ENCODE peak calls at places on chromosome 14, in four cellular contexts. E, N, P and I are unnamed samples.
A peak's percentile ranks its signal among the peaks of the same experiment; 100 is the strongest.

GRCh38 chr14:72737560-72737943 is 156.3 kb downstream of the DPF3 start:
- DNase-seq in N (no peak), P (no peak), E (no peak), I (no peak)

GRCh38 chr14:94706132-94706531 is 63.8 kb downstream of the GSC start:
- DNase-seq in P (no peak), E (no peak), N (no peak), I (no peak)

GRCh38 chr14:67557656-67558055 is 24.6 kb downstream of the PLEKHH1 start:
- DNase-seq in E (no peak), N (no peak), P (no peak), I (no peak)

GRCh38 chr14:61051046-61051445 is 70.0 kb downstream of the SLC38A6 start:
- DNase-seq in E (peak; percentile 11), P (peak; percentile 74), N (no peak), I (no peak)

GRCh38 chr14:56136571-56137498 is 18.6 kb downstream of the PELI2 start:
- DNase-seq in P (peak; percentile 72), N (no peak), E (no peak), I (no peak)

GRCh38 chr14:56173360-56173922 is 55.2 kb downstream of the PELI2 start:
- DNase-seq in N (no peak), E (no peak), P (no peak), I (no peak)

GRCh38 chr14:52363969-52364368 is 49.9 kb downstream of the PTGER2 start:
- DNase-seq in N (no peak), P (no peak), E (no peak), I (no peak)

GRCh38 chr14:93328546-93328945 is 4.3 kb downstream of the BTBD7 start:
- DNase-seq in E (no peak), N (no peak), P (no peak), I (no peak)

GRCh38 chr14:31880935-31881334 is 196.2 kb upstream of the ARHGAP5 start:
- DNase-seq in E (no peak), N (no peak), P (peak; percentile 90), I (no peak)

GRCh38 chr14:91041450-91041849 is 19.0 kb downstream of the RPS6KA5 start:
- DNase-seq in E (no peak), N (no peak), P (no peak), I (no peak)

GRCh38 chr14:94918896-94919295 is 149.0 kb upstream of the GSC start:
- DNase-seq in N (no peak), P (no peak), E (no peak), I (no peak)

GRCh38 chr14:89245802-89246201 is 171.2 kb downstream of the FOXN3 start:
- DNase-seq in N (no peak), P (no peak), E (no peak), I (no peak)

GRCh38 chr14:65776193-65776592 is 363.7 kb downstream of the FUT8 start:
- DNase-seq in P (peak; percentile 4), N (no peak), E (no peak), I (no peak)

GRCh38 chr14:75279153-75279738 is 618 bp downstream of the FOS start:
- DNase-seq in P (peak; percentile 70), E (peak; percentile 61), N (peak; percentile 79), I (no peak)

GRCh38 chr14:72924332-72924731 is 1.9 kb upstream of the DCAF4 start:
- DNase-seq in P (no peak), E (no peak), N (no peak), I (no peak)

GRCh38 chr14:23435540-23436326 is at the start of gene MYH7:
- DNase-seq in N (no peak), P (no peak), E (peak; percentile 39), I (no peak)

GRCh38 chr14:58104808-58105207 is 47.2 kb downstream of the ARMH4 start:
- DNase-seq in N (no peak), P (peak; percentile 35), E (no peak), I (no peak)

GRCh38 chr14:40362856-40363255 is 930.6 kb upstream of the FBXO33 start:
- DNase-seq in E (peak; percentile 25), N (no peak), P (no peak), I (no peak)

GRCh38 chr14:72492196-72492595 is 401.7 kb downstream of the DPF3 start:
- DNase-seq in E (no peak), N (no peak), P (no peak), I (no peak)

GRCh38 chr14:81831128-81831815 is 297.6 kb upstream of the SEL1L start:
- DNase-seq in N (no peak), P (peak; percentile 0), E (peak; percentile 15), I (peak; percentile 4)

GRCh38 chr14:65255583-65256443 is 153.5 kb upstream of the MAX start:
- DNase-seq in N (peak; percentile 35), P (no peak), E (peak; percentile 63), I (no peak)

GRCh38 chr14:33357225-33358010 is 418.7 kb downstream of the NPAS3 start:
- DNase-seq in E (no peak), N (no peak), P (no peak), I (no peak)

GRCh38 chr14:83342590-83342989 is 1808.9 kb upstream of the SEL1L start:
- DNase-seq in E (no peak), P (no peak), N (no peak), I (peak; percentile 27)

GRCh38 chr14:90815817-90816662 is at the start of gene TTC7B:
- DNase-seq in N (no peak), P (peak; percentile 84), E (peak; percentile 86), I (no peak)

GRCh38 chr14:37588667-37588955 is 6.4 kb downstream of the FOXA1 start:
- DNase-seq in P (no peak), N (no peak), E (no peak), I (no peak)

GRCh38 chr14:83300454-83301064 is 1766.9 kb upstream of the SEL1L start:
- DNase-seq in P (peak; percentile 76), N (no peak), E (peak; percentile 39), I (no peak)

GRCh38 chr14:24630087-24630871 is 3.7 kb downstream of the GZMB start:
- DNase-seq in E (no peak), P (no peak), N (no peak), I (no peak)

GRCh38 chr14:81392052-81392451 is 8.1 kb downstream of the STON2 start:
- DNase-seq in N (no peak), E (no peak), P (no peak), I (no peak)

GRCh38 chr14:78701246-78701645 is 531.1 kb downstream of the NRXN3 start:
- DNase-seq in P (peak; percentile 12), E (no peak), N (no peak), I (no peak)

GRCh38 chr14:73943083-73943482 is 6.8 kb downstream of the FAM161B start:
- DNase-seq in N (no peak), E (no peak), P (peak; percentile 90), I (no peak)

GRCh38 chr14:101444116-101444515 is 117.2 kb upstream of the DIO3 start:
- DNase-seq in E (no peak), P (no peak), N (no peak), I (no peak)

GRCh38 chr14:61516957-61517356 is 178.4 kb upstream of the HIF1A start:
- DNase-seq in P (no peak), E (no peak), N (no peak), I (no peak)

GRCh38 chr14:100772607-100773165 is 46.0 kb downstream of the DLK1 start:
- DNase-seq in N (no peak), P (no peak), E (no peak), I (no peak)

GRCh38 chr14:97180304-97181200 is 383.4 kb downstream of the VRK1 start:
- DNase-seq in E (no peak), P (no peak), N (no peak), I (no peak)
- H3K9me3 ChIP-seq in E (no peaks in the 10 kb centered on the region), P (no peaks in the 10 kb centered on the region), N (no peaks in the 10 kb centered on the region), I (no peaks in the 10 kb centered on the region)

GRCh38 chr14:104130974-104131651 is 7.3 kb upstream of the KIF26A start:
- DNase-seq in N (no peak), P (peak; percentile 58), E (peak; percentile 65), I (no peak)

GRCh38 chr14:104128981-104129380 is 9.4 kb upstream of the KIF26A start:
- DNase-seq in E (no peak), N (no peak), P (no peak), I (no peak)

GRCh38 chr14:104126753-104127152 is 11.6 kb upstream of the KIF26A start:
- DNase-seq in E (no peak), P (no peak), N (no peak), I (no peak)

GRCh38 chr14:104131968-104132732 is 6.2 kb upstream of the KIF26A start:
- DNase-seq in E (no peak), N (no peak), P (no peak), I (no peak)

DNA sequence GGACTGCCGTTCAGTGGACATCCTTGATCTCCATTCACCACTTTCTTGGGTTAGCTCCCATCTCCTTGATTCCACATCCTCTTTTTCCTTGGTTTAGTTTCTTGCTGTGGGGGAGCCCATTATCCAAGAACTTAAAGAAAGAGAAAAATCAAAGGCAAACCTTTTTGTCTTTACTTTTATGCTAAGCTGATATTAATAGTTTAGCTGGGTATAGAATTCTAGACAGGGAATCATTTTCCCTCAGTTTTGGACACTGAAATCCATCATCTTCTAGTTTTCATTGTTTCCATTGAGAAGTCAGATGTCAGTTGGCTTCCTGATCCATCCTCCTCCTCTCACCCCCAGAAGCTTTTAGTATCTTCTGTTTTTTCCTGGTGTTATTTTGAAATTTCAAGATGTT is 8.8 kb upstream of the KIF26A start:
- DNase-seq in P (no peak), E (no peak), N (no peak), I (no peak)
- H3K9me3 ChIP-seq in P (peaks cover 32% of the 10 kb centered on the region), E (peaks cover 3% of the 10 kb centered on the region), N (peaks cover 10% of the 10 kb centered on the region), I (peaks cover 12% of the 10 kb centered on the region)

GRCh38 chr14:20164462-20164861 is 25.8 kb downstream of the OR4N5 start:
- DNase-seq in E (no peak), P (no peak), N (no peak), I (no peak)
- H3K9me3 ChIP-seq in E (peaks cover 29% of the 10 kb centered on the region), P (peaks cover 17% of the 10 kb centered on the region), N (peaks cover 7% of the 10 kb centered on the region), I (peaks cover 5% of the 10 kb centered on the region)

GRCh38 chr14:106518054-106518943 is 991.9 kb downstream of the TMEM121 start:
- DNase-seq in E (no peak), N (peak; percentile 87), P (no peak), I (no peak)
- H3K9me3 ChIP-seq in E (peaks cover 9% of the 10 kb centered on the region), N (no peaks in the 10 kb centered on the region), P (no peaks in the 10 kb centered on the region), I (no peaks in the 10 kb centered on the region)

DNA sequence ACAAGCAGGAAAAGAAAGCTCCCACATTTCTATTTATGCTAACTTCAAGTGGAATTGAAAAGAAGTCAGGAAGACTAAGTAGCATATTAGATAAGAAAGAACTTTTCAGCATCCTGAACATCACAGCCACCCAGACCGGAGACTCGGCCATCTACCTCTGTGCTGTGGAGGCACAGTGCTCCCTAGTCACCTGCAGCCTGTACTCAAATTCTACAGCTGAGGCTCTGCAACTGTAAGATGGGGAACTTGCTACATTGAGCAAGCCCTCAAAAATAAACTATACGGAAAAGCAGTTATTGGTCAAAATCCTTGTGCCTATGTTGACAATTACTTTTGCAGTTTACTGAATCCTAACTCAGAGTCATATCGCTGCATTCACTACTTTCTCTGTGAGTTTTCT is 361.9 kb downstream of the DAD1 start:
- DNase-seq in N (no peak), P (no peak), E (no peak), I (no peak)
- H3K9me3 ChIP-seq in N (no peaks in the 10 kb centered on the region), P (peaks cover 2% of the 10 kb centered on the region), E (no peaks in the 10 kb centered on the region), I (no peaks in the 10 kb centered on the region)

GRCh38 chr14:102817942-102818940 is 41.0 kb downstream of the TRAF3 start:
- DNase-seq in N (no peak), E (no peak), P (peak; percentile 16), I (no peak)
- H3K9me3 ChIP-seq in N (no peaks in the 10 kb centered on the region), E (no peaks in the 10 kb centered on the region), P (no peaks in the 10 kb centered on the region), I (no peaks in the 10 kb centered on the region)

GRCh38 chr14:98868846-98869245 is 403.2 kb downstream of the BCL11B start:
- DNase-seq in P (no peak), E (no peak), N (no peak), I (no peak)
- H3K9me3 ChIP-seq in P (no peaks in the 10 kb centered on the region), E (no peaks in the 10 kb centered on the region), N (no peaks in the 10 kb centered on the region), I (no peaks in the 10 kb centered on the region)